ENCODE peak calls at places on chromosomes 12 and 14, in four cellular contexts. Z is WTC11, R is SK-N-SH, K is HepG2. P is an unnamed sample.

GRCh38 chr12:11839093-11839641 is 189.7 kb downstream of the ETV6 start:
- DNase-seq in Z (no peak), R (no peak), K (no peak), P (peak; percentile 14)

GRCh38 chr12:27505771-27506170 is 18.2 kb upstream of the PPFIBP1 start:
- DNase-seq in Z (no peak), R (no peak), K (no peak), P (no peak)

GRCh38 chr14:69559581-69560011 is 15.1 kb downstream of the CCDC177 start:
- DNase-seq in Z (no peak), R (peak; percentile 73), K (no peak), P (no peak)

GRCh38 chr12:19547258-19547657 is 108.0 kb downstream of the AEBP2 start:
- DNase-seq in Z (no peak), R (no peak), K (no peak), P (no peak)

GRCh38 chr12:4960030-4960429 is 50.3 kb downstream of the KCNA1 start:
- DNase-seq in Z (no peak), R (no peak), K (no peak), P (no peak)

GRCh38 chr12:100877776-100878175 is 83.2 kb downstream of the ANO4 start:
- DNase-seq in Z (no peak), R (no peak), K (no peak), P (no peak)

GRCh38 chr14:82999802-83000201 is 1466.1 kb upstream of the SEL1L start:
- DNase-seq in Z (peak; percentile 19), R (no peak), K (no peak), P (no peak)

GRCh38 chr14:39459795-39460478 is 27.7 kb upstream of the FBXO33 start:
- DNase-seq in Z (no peak), R (no peak), K (no peak), P (no peak)

GRCh38 chr12:120290541-120291312 is 976 bp downstream of the RNU4-2 start:
- DNase-seq in Z (peak; percentile 45), R (no peak), K (peak; percentile 35), P (no peak)

GRCh38 chr14:94101748-94102147 is 8.8 kb upstream of the IFI27 start:
- DNase-seq in Z (no peak), R (no peak), K (no peak), P (no peak)

GRCh38 chr14:31510222-31510621 is 22.4 kb upstream of the GPR33 start:
- DNase-seq in Z (no peak), R (peak; percentile 33), K (peak; percentile 48), P (peak; percentile 17)

GRCh38 chr12:607541-608001 is 55.7 kb downstream of the NINJ2 start:
- DNase-seq in Z (no peak), R (no peak), K (no peak), P (no peak)

GRCh38 chr14:89941830-89942377 is 12.6 kb downstream of the EFCAB11 start:
- DNase-seq in Z (no peak), R (no peak), K (no peak), P (no peak)

GRCh38 chr14:57962293-57962996 is 96.6 kb upstream of the SLC35F4 start:
- DNase-seq in Z (peak; percentile 81), R (no peak), K (no peak), P (no peak)

GRCh38 chr14:57049848-57050247 is 218.9 kb downstream of the EXOC5 start:
- DNase-seq in Z (no peak), R (no peak), K (no peak), P (no peak)

GRCh38 chr12:5904441-5904840 is 40.6 kb downstream of the ANO2 start:
- DNase-seq in Z (no peak), R (no peak), K (no peak), P (no peak)

GRCh38 chr14:80621701-80622100 is 319.8 kb downstream of the CEP128 start:
- DNase-seq in Z (no peak), R (no peak), K (peak; percentile 5), P (no peak)

GRCh38 chr14:99672506-99673327 is 11.4 kb upstream of the CYP46A1 start:
- DNase-seq in Z (no peak), R (no peak), K (no peak), P (peak; percentile 37)

GRCh38 chr12:124639407-124639806 is 72.0 kb upstream of the NCOR2 start:
- DNase-seq in Z (no peak), R (no peak), K (no peak), P (no peak)

GRCh38 chr14:80456200-80456599 is 244.9 kb upstream of the DIO2 start:
- DNase-seq in Z (no peak), R (no peak), K (no peak), P (no peak)

GRCh38 chr12:109461846-109462766 is 15.0 kb downstream of the KCTD10 start:
- DNase-seq in Z (peak; percentile 29), R (peak; percentile 78), K (peak; percentile 43), P (peak; percentile 45)

GRCh38 chr12:12323606-12324005 is 26.4 kb downstream of the MANSC1 start:
- DNase-seq in Z (no peak), R (no peak), K (no peak), P (no peak)

GRCh38 chr12:62802981-62803380 is 132.0 kb downstream of the PPM1H start:
- DNase-seq in Z (no peak), R (no peak), K (no peak), P (no peak)

GRCh38 chr12:132422057-132423043 is 67.6 kb upstream of the FBRSL1 start:
- DNase-seq in Z (peak; percentile 54), R (no peak), K (no peak), P (no peak)

GRCh38 chr14:70317091-70317968 is 42.2 kb downstream of the COX16 start:
- DNase-seq in Z (no peak), R (no peak), K (no peak), P (no peak)

GRCh38 chr12:80040075-80040738 is 59.1 kb upstream of the OTOGL start:
- DNase-seq in Z (no peak), R (no peak), K (no peak), P (no peak)

GRCh38 chr14:27506272-27506671 is 908.4 kb upstream of the NOVA1 start:
- DNase-seq in Z (no peak), R (no peak), K (no peak), P (no peak)

GRCh38 chr12:75876843-75877587 is 154.6 kb downstream of the PHLDA1 start:
- DNase-seq in Z (no peak), R (no peak), K (no peak), P (no peak)

GRCh38 chr12:38956337-38956736 is 50.9 kb upstream of the CPNE8 start:
- DNase-seq in Z (no peak), R (no peak), K (no peak), P (no peak)

DNA sequence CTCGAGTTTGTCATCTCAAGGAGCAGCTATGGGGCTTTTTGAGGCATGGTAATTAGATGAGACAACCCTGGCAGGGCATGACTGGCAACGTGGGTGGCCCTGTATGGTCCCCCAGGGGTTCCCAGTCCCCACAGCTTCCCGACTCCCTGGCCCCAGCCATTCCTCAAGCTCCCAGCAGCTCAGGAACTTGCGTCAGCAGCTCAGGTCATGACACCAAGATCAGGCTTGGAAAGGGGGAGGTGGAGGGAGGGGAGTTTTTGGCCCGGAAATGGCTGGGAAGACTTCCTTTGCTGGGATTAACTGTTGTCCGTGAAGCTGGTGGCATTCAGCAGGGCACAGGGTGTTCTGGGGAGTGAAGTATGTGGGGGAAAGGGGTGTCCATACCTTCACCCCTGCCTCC is 10.4 kb upstream of the NRIP2 start:
- DNase-seq in Z (no peak), R (no peak), K (no peak), P (no peak)
- TF ChIP-seq FOXJ3 in Z (no peak), R (no peak), K (no peak), P (no peak)

DNA sequence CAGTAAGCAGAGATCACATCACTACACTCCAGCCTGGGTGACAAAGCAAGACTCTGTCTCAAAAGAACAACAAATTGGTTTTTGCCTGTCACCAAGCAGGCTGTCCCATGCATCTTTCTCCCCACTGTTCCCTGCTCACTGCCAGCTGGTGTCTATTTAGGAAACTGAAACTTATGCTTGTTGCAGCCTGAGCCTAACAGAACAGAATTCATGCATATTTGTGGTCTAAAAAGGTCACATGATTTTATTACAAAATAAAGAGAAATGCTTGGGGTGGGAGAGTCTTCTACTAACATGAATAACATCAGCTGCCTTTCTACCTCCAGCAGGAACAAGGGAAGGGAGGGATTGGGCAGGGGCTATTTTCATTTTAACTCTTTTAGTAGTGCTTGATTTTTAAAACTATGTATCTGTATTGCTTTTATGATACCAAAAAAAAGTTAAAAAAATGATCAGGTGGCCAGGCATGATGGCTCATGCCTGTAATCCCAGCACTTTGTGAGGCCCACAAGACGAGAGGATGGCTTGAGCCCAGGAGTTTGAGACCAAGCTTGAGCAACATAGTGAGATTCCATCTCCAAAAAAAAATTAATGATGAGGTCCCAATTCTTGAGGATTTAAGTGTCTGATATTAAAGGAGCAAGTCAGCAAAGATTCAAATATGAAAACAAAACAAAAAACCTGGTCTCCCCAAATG is 923 bp downstream of the STAT2 start:
- DNase-seq in Z (no peak), R (no peak), K (no peak), P (peak; percentile 26)
- TF ChIP-seq FOXJ3 in Z (no peak), R (no peak), K (no peak), P (no peak)

GRCh38 chr12:53939141-53940108 is 794 bp downstream of the HOXC13 start:
- DNase-seq in Z (peak; percentile 71), R (peak; percentile 35), K (peak; percentile 24), P (no peak)
- TF ChIP-seq FOXJ3 in Z (no peak), R (no peak), K (no peak), P (no peak)

GRCh38 chr12:116784238-116784612 is 46.1 kb downstream of the RNFT2 start:
- DNase-seq in Z (no peak), R (peak; percentile 25), K (no peak), P (peak; percentile 84)
- TF ChIP-seq FOXJ3 in Z (no peak), R (no peak), K (no peak), P (no peak)

GRCh38 chr12:53988519-53989226 is 3.7 kb downstream of the HOXC10 start:
- DNase-seq in Z (no peak), R (no peak), K (no peak), P (no peak)

GRCh38 chr12:53990311-53991076 is 5.5 kb downstream of the HOXC10 start:
- DNase-seq in Z (no peak), R (no peak), K (no peak), P (no peak)

GRCh38 chr12:53987748-53988147 is 2.8 kb downstream of the HOXC10 start:
- DNase-seq in Z (no peak), R (no peak), K (no peak), P (no peak)

GRCh38 chr12:53991077-53991460 is 6.1 kb downstream of the HOXC10 start:
- DNase-seq in Z (no peak), R (no peak), K (no peak), P (no peak)

DNA sequence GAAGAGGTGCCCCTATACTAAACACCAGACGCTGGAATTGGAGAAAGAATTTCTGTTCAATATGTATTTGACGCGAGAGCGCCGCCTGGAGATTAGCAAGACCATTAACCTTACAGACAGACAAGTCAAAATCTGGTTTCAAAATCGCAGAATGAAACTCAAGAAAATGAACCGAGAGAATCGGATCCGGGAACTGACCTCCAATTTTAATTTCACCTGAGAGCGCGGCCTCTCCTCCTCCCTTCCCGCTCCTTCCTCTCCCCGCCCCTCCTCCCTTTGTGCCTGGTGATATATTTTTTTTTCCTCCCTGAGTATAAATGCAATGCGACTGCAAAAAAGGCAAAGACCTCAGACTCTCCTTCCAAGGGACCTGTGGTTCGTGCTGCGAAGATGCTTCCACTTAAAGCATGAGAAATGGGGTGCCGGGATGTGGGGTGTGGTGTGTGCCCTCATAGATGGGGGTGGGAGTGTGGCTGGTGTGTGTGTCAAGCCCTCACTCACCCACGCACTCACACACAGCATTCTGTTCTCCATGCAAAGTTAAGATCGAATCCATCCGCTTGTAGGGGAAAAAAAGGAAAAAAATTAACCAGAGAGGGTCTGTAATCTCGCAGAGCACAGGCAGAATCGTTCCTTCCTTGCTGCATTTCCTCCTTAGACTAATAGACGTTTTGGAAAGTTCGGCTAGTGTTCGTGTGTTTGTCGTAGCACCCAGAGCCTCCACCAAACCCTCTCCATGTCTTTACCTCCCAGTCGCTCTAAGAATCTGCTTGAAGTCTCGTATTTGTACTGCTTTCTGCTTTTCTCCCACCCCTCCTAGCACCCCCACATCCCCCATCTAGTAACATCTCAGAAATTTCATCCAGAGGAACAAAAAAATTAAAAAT is 4.5 kb downstream of the HOXC10 start:
- DNase-seq in Z (no peak), R (no peak), K (peak; percentile 56), P (no peak)
- TF ChIP-seq FOXJ3 in Z (no peak), R (no peak), K (no peak), P (no peak)